ENCODE peak calls at places on chromosomes 4 and X, in five cellular contexts. W, M, R, Z and L are unnamed samples. For H3K36me3, the result is how much of the 10 kb centered on the place peaks cover.

GRCh38 chr4:144985014-144985413 is 113.0 kb downstream of the ANAPC10 start:
- DNase-seq in M (no peak), W (no peak), Z (no peak), R (no peak), L (no peak)

GRCh38 chr4:187019896-187020295 is 296.2 kb upstream of the FAT1 start:
- DNase-seq in R (peak), W (peak), M (no peak), Z (no peak), L (peak)

GRCh38 chrX:110086916-110087484 is 84.1 kb downstream of the TMEM164 start:
- DNase-seq in R (peak), Z (no peak), W (peak), M (no peak), L (peak)

GRCh38 chr4:10635096-10635495 is 49.5 kb downstream of the CLNK start:
- DNase-seq in W (no peak), R (no peak), Z (no peak), M (no peak), L (no peak)

GRCh38 chrX:103562801-103563200 is 22.5 kb upstream of the TCEAL4 start:
- DNase-seq in Z (no peak), W (no peak), M (no peak), R (no peak), L (no peak)

GRCh38 chr4:6548201-6548881 is 26.6 kb upstream of the MAN2B2 start:
- DNase-seq in R (peak), Z (no peak), W (peak), M (no peak), L (peak)

GRCh38 chrX:151151668-151152267 is 24.6 kb upstream of the GPR50 start:
- DNase-seq in R (peak), W (peak), M (peak), Z (peak), L (peak)

GRCh38 chrX:101759000-101759399 is 99.3 kb upstream of the ARMCX2 start:
- DNase-seq in Z (peak), R (peak), W (peak), M (peak), L (peak)

GRCh38 chr4:22522206-22522605 is 6.3 kb upstream of the ADGRA3 start:
- DNase-seq in W (no peak), M (no peak), Z (no peak), R (peak), L (no peak)

GRCh38 chrX:79413009-79413408 is 45.9 kb upstream of the ITM2A start:
- DNase-seq in W (peak), Z (no peak), R (no peak), M (peak), L (peak)

GRCh38 chrX:123835661-123836371 is 24.0 kb upstream of the XIAP start:
- DNase-seq in M (no peak), W (no peak), R (peak), Z (peak), L (no peak)

GRCh38 chrX:24993887-24994286 is 21.9 kb downstream of the ARX start:
- DNase-seq in M (no peak), Z (no peak), W (no peak), R (no peak), L (no peak)

GRCh38 chr4:81032174-81032551 is 1.7 kb downstream of the BMP3 start:
- DNase-seq in M (no peak), W (peak), Z (no peak), R (no peak), L (peak)

GRCh38 chr4:88645994-88646393 is 51.6 kb downstream of the NAP1L5 start:
- DNase-seq in Z (no peak), M (no peak), R (no peak), W (no peak), L (no peak)

GRCh38 chr4:150794706-150795105 is 212.8 kb downstream of the MAB21L2 start:
- DNase-seq in R (peak), M (no peak), W (no peak), Z (no peak), L (no peak)

GRCh38 chr4:146029147-146029546 is 90.5 kb upstream of the ZNF827 start:
- DNase-seq in M (no peak), W (no peak), Z (no peak), R (no peak), L (no peak)

GRCh38 chr4:1488831-1489638 is 82.8 kb upstream of the NKX1-1 start:
- DNase-seq in W (no peak), R (no peak), M (no peak), Z (no peak), L (no peak)

GRCh38 chrX:81174286-81174685 is 27.4 kb downstream of the HMGN5 start:
- DNase-seq in Z (no peak), W (peak), M (no peak), R (no peak), L (peak)

GRCh38 chr4:1790005-1790404 is 3.1 kb upstream of the FGFR3 start:
- DNase-seq in W (no peak), Z (no peak), M (no peak), R (no peak), L (no peak)

GRCh38 chr4:21276046-21276445 is 575.8 kb downstream of the PACRGL start:
- DNase-seq in M (no peak), W (no peak), R (no peak), Z (no peak), L (no peak)

GRCh38 chr4:147625733-147626132 is 8.5 kb downstream of the TMEM184C start:
- DNase-seq in R (no peak), Z (no peak), M (no peak), W (no peak), L (peak)

GRCh38 chr4:147628415-147628814 is 11.2 kb downstream of the TMEM184C start:
- DNase-seq in Z (no peak), M (no peak), W (no peak), R (no peak), L (peak)

GRCh38 chr4:147626903-147627302 is 9.7 kb downstream of the TMEM184C start:
- DNase-seq in R (no peak), Z (no peak), M (no peak), W (peak), L (peak)
- H3K36me3 ChIP-seq in R (under half), Z (under half), M (under half), W (under half), L (under half)

GRCh38 chr4:177191586-177191985 is 118.1 kb upstream of the NEIL3 start:
- DNase-seq in M (no peak), R (no peak), W (peak), Z (no peak), L (peak)

GRCh38 chr4:177185151-177185550 is 124.5 kb upstream of the NEIL3 start:
- DNase-seq in Z (no peak), W (peak), M (no peak), R (no peak), L (no peak)

GRCh38 chr4:177185579-177185978 is 124.1 kb upstream of the NEIL3 start:
- DNase-seq in Z (no peak), W (peak), M (no peak), R (no peak), L (no peak)

GRCh38 chr4:177190995-177191568 is 118.6 kb upstream of the NEIL3 start:
- DNase-seq in R (peak), Z (no peak), W (peak), M (no peak), L (peak)

DNA sequence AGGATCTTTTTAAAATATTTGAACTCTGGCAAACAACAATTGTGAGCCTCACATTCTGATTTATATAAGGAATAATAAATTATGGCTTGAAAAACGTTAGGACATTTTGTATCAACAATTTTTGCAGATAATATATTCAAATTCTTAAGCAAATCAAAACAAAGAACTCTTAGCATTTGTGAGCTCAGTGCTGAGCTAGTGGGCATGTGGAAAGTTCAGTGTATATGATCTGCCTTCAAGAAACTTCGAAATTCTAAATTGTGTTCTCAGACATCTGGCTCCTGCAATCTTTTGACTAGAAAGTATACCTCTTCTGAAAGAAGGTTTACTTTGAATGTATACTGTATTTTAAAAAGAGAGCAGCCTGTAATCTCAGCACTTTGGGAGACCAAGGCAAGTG is 122.3 kb upstream of the NEIL3 start:
- DNase-seq in M (no peak), Z (no peak), W (no peak), R (no peak), L (no peak)
- H3K36me3 ChIP-seq in M (under half), Z (under half), W (under half), R (under half), L (under half)

DNA sequence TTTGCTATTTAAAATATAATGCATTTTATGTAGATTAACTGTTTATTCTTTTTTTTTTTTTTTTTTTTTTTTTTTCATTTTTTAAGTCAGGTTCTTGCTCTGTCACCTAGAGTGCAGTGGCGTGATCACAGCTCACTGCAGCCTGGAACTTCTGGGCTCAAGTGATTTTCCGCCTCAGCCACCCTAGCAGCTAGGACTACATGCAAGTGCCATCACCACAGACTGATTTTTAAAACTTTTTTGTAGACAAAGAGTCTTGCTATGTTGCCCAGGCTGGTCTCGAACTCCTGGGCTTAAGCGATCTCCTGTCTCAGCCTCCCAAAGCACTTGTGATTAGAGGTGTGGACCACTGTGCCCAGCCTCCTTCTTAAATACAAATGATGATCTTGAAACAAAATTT is 159.9 kb downstream of the CAMK2D start:
- DNase-seq in R (no peak), M (no peak), W (no peak), Z (no peak), L (no peak)
- H3K36me3 ChIP-seq in R (under half), M (under half), W (under half), Z (under half), L (under half)

DNA sequence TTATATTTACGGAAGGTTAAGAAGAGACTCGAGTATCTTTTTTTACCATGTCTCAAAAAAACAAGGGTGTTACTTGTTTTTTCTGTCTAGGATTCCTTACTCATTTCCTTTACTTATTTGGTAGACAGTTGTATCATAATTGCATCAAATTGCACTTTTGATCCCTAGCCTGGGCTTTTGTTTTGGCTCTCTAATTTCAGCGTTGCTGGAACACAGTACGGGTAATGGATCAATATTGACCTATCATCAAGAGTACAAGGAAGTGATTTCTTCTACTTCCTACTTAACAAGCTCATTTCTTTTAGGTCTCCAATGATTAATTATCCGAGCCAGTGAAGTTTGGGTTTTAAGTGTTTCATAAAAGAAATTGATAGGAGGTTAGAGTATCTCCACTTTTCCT is 16.8 kb downstream of the AIMP1 start:
- DNase-seq in W (no peak), M (no peak), R (no peak), Z (no peak), L (no peak)
- H3K36me3 ChIP-seq in W (under half), M (under half), R (under half), Z (under half), L (half or more)